ENCODE peak calls at places on chromosomes 6 and 20, in six cellular contexts. T is transverse colon, R is pons, J is GM23338, U is psoas muscle, H is fibroblast of the aortic adventitia. K is an unnamed sample.

GRCh38 chr6:46501136-46502089 is 10.2 kb upstream of the RCAN2 start:
- DNase-seq in T (no peak), R (no peak), J (no peak), U (no peak), H (no peak), K (peak; percentile 52)

GRCh38 chr6:132669690-132670291 is 10.8 kb upstream of the TAAR1 start:
- DNase-seq in T (no peak), R (peak; percentile 60), J (peak; percentile 66), U (no peak), H (peak; percentile 61), K (peak; percentile 89)

GRCh38 chr6:54236984-54237383 is 71.3 kb upstream of the TINAG start:
- DNase-seq in T (no peak), R (no peak), J (no peak), U (no peak), H (no peak), K (no peak)

GRCh38 chr20:39210331-39211074 is 248.4 kb downstream of the DHX35 start:
- DNase-seq in T (peak; percentile 11), R (no peak), J (peak; percentile 3), U (no peak), H (no peak), K (no peak)

GRCh38 chr6:117200067-117200466 is 65.3 kb upstream of the VGLL2 start:
- DNase-seq in T (no peak), R (peak; percentile 15), J (no peak), U (peak; percentile 67), H (no peak), K (no peak)

GRCh38 chr6:69865126-69865525 is 1.2 kb upstream of the COL19A1 start:
- DNase-seq in T (no peak), R (no peak), J (no peak), U (no peak), H (peak; percentile 62), K (peak; percentile 89)

GRCh38 chr6:164415832-164416563 is 893.4 kb downstream of the C6orf118 start:
- DNase-seq in T (no peak), R (peak; percentile 31), J (no peak), U (no peak), H (no peak), K (no peak)

GRCh38 chr20:62068997-62069396 is 3.3 kb upstream of the TAF4 start:
- DNase-seq in T (peak; percentile 22), R (no peak), J (peak; percentile 50), U (no peak), H (no peak), K (no peak)

GRCh38 chr6:10976571-10976970 is 67.5 kb downstream of the ELOVL2 start:
- DNase-seq in T (no peak), R (no peak), J (no peak), U (no peak), H (no peak), K (no peak)

GRCh38 chr20:11302436-11302835 is 615.3 kb upstream of the BTBD3 start:
- DNase-seq in T (no peak), R (no peak), J (no peak), U (no peak), H (peak; percentile 24), K (peak; percentile 53)

GRCh38 chr6:136791296-136792065 is 796 bp downstream of the MAP3K5 start:
- DNase-seq in T (peak; percentile 76), R (peak; percentile 40), J (peak; percentile 45), U (peak; percentile 72), H (peak; percentile 62), K (peak; percentile 85)